ENCODE peak calls at places on chromosomes 11 and 22, in eight cellular contexts. One of them, this sample, is unnamed. For H3K4me1 and H3K9me3, the result is how much of the 10 kb centered on the place peaks cover.

GRCh38 chr22:20206709-20207215 is 55.9 kb upstream of the CCDC188 start:
- DNase-seq in PC-9: peak
- DNase-seq in IMR-90: peak
- DNase-seq in upper lobe of right lung: peak
- DNase-seq in cardiac muscle cell: no peak
- DNase-seq in left ventricle myocardium inferior: no peak
- DNase-seq in tibial nerve: no peak
- DNase-seq in HCT116: no peak
- DNase-seq in this sample: no peak

GRCh38 chr22:23834830-23835772 is 3.7 kb downstream of the DERL3 start:
- DNase-seq in PC-9: no peak
- DNase-seq in IMR-90: no peak
- DNase-seq in upper lobe of right lung: peak
- DNase-seq in cardiac muscle cell: no peak
- DNase-seq in left ventricle myocardium inferior: peak
- DNase-seq in tibial nerve: no peak
- DNase-seq in HCT116: no peak
- DNase-seq in this sample: no peak

GRCh38 chr11:1837171-1838076 is 1.4 kb upstream of the TNNI2 start:
- DNase-seq in PC-9: no peak
- DNase-seq in IMR-90: peak
- DNase-seq in upper lobe of right lung: peak
- DNase-seq in cardiac muscle cell: peak
- DNase-seq in left ventricle myocardium inferior: peak
- DNase-seq in tibial nerve: peak
- DNase-seq in HCT116: no peak
- DNase-seq in this sample: peak

GRCh38 chr11:128593281-128593680 is 5.9 kb upstream of the ETS1 start:
- DNase-seq in PC-9: no peak
- DNase-seq in IMR-90: peak
- DNase-seq in upper lobe of right lung: no peak
- DNase-seq in cardiac muscle cell: no peak
- DNase-seq in left ventricle myocardium inferior: no peak
- DNase-seq in tibial nerve: no peak
- DNase-seq in HCT116: no peak
- DNase-seq in this sample: peak

GRCh38 chr11:57424802-57425564 is 1.9 kb downstream of the SLC43A3 start:
- DNase-seq in PC-9: peak
- DNase-seq in IMR-90: peak
- DNase-seq in upper lobe of right lung: peak
- DNase-seq in cardiac muscle cell: no peak
- DNase-seq in left ventricle myocardium inferior: peak
- DNase-seq in tibial nerve: peak
- DNase-seq in HCT116: no peak
- DNase-seq in this sample: peak

GRCh38 chr11:134764966-134765365 is 352.9 kb upstream of the B3GAT1 start:
- DNase-seq in PC-9: no peak
- DNase-seq in IMR-90: no peak
- DNase-seq in upper lobe of right lung: no peak
- DNase-seq in cardiac muscle cell: no peak
- DNase-seq in left ventricle myocardium inferior: no peak
- DNase-seq in tibial nerve: no peak
- DNase-seq in HCT116: no peak
- DNase-seq in this sample: no peak

GRCh38 chr11:2318123-2318522 is 16.3 kb downstream of the TSPAN32 start:
- DNase-seq in PC-9: no peak
- DNase-seq in IMR-90: no peak
- DNase-seq in upper lobe of right lung: peak
- DNase-seq in cardiac muscle cell: no peak
- DNase-seq in left ventricle myocardium inferior: no peak
- DNase-seq in tibial nerve: no peak
- DNase-seq in HCT116: no peak
- DNase-seq in this sample: no peak

GRCh38 chr11:132540586-132540985 is 991.7 kb downstream of the OPCML start:
- DNase-seq in PC-9: no peak
- DNase-seq in IMR-90: no peak
- DNase-seq in upper lobe of right lung: no peak
- DNase-seq in cardiac muscle cell: no peak
- DNase-seq in left ventricle myocardium inferior: no peak
- DNase-seq in tibial nerve: no peak
- DNase-seq in HCT116: no peak
- DNase-seq in this sample: no peak

GRCh38 chr11:43649921-43650320 is 30.6 kb upstream of the HSD17B12 start:
- DNase-seq in PC-9: no peak
- DNase-seq in IMR-90: no peak
- DNase-seq in upper lobe of right lung: no peak
- DNase-seq in cardiac muscle cell: no peak
- DNase-seq in left ventricle myocardium inferior: no peak
- DNase-seq in tibial nerve: no peak
- DNase-seq in HCT116: no peak
- DNase-seq in this sample: no peak

GRCh38 chr11:62753736-62754603 is at the start of gene ZBTB3:
- DNase-seq in PC-9: peak
- DNase-seq in IMR-90: peak
- DNase-seq in upper lobe of right lung: peak
- DNase-seq in cardiac muscle cell: peak
- DNase-seq in left ventricle myocardium inferior: peak
- DNase-seq in tibial nerve: peak
- DNase-seq in HCT116: peak
- DNase-seq in this sample: peak

GRCh38 chr11:26677566-26677965 is 44.3 kb downstream of the SLC5A12 start:
- DNase-seq in PC-9: peak
- DNase-seq in IMR-90: no peak
- DNase-seq in upper lobe of right lung: no peak
- DNase-seq in cardiac muscle cell: no peak
- DNase-seq in left ventricle myocardium inferior: no peak
- DNase-seq in tibial nerve: no peak
- DNase-seq in HCT116: no peak
- DNase-seq in this sample: no peak

GRCh38 chr22:20299736-20300136 is 20.1 kb downstream of the DGCR6L start:
- DNase-seq in PC-9: no peak
- DNase-seq in IMR-90: peak
- DNase-seq in upper lobe of right lung: peak
- DNase-seq in cardiac muscle cell: peak
- DNase-seq in left ventricle myocardium inferior: peak
- DNase-seq in tibial nerve: no peak
- DNase-seq in HCT116: no peak
- DNase-seq in this sample: no peak

GRCh38 chr11:131025421-131026126 is 109.3 kb upstream of the SNX19 start:
- DNase-seq in PC-9: no peak
- DNase-seq in IMR-90: no peak
- DNase-seq in upper lobe of right lung: no peak
- DNase-seq in cardiac muscle cell: peak
- DNase-seq in left ventricle myocardium inferior: no peak
- DNase-seq in tibial nerve: no peak
- DNase-seq in HCT116: no peak
- DNase-seq in this sample: no peak

GRCh38 chr11:102292951-102293350 is 24.3 kb upstream of the BIRC3 start:
- DNase-seq in PC-9: no peak
- DNase-seq in IMR-90: no peak
- DNase-seq in upper lobe of right lung: no peak
- DNase-seq in cardiac muscle cell: no peak
- DNase-seq in left ventricle myocardium inferior: no peak
- DNase-seq in tibial nerve: no peak
- DNase-seq in HCT116: no peak
- DNase-seq in this sample: no peak
- H3K4me1 ChIP-seq in PC-9: under half
- H3K4me1 ChIP-seq in IMR-90: under half
- H3K4me1 ChIP-seq in upper lobe of right lung: under half
- H3K4me1 ChIP-seq in cardiac muscle cell: under half
- H3K4me1 ChIP-seq in left ventricle myocardium inferior: under half
- H3K4me1 ChIP-seq in tibial nerve: under half
- H3K4me1 ChIP-seq in HCT116: under half
- H3K4me1 ChIP-seq in this sample: under half

GRCh38 chr11:119373059-119373875 is 8.2 kb downstream of the USP2 start:
- DNase-seq in PC-9: no peak
- DNase-seq in IMR-90: no peak
- DNase-seq in upper lobe of right lung: peak
- DNase-seq in cardiac muscle cell: no peak
- DNase-seq in left ventricle myocardium inferior: no peak
- DNase-seq in tibial nerve: no peak
- DNase-seq in HCT116: no peak
- DNase-seq in this sample: no peak

GRCh38 chr11:119372260-119373058 is 9.0 kb downstream of the USP2 start:
- DNase-seq in PC-9: no peak
- DNase-seq in IMR-90: no peak
- DNase-seq in upper lobe of right lung: peak
- DNase-seq in cardiac muscle cell: no peak
- DNase-seq in left ventricle myocardium inferior: no peak
- DNase-seq in tibial nerve: no peak
- DNase-seq in HCT116: no peak
- DNase-seq in this sample: no peak

GRCh38 chr11:119370486-119371046 is 10.9 kb downstream of the USP2 start:
- DNase-seq in PC-9: no peak
- DNase-seq in IMR-90: no peak
- DNase-seq in upper lobe of right lung: peak
- DNase-seq in cardiac muscle cell: peak
- DNase-seq in left ventricle myocardium inferior: peak
- DNase-seq in tibial nerve: no peak
- DNase-seq in HCT116: no peak
- DNase-seq in this sample: no peak

GRCh38 chr11:119371067-119371601 is 10.4 kb downstream of the USP2 start:
- DNase-seq in PC-9: no peak
- DNase-seq in IMR-90: no peak
- DNase-seq in upper lobe of right lung: peak
- DNase-seq in cardiac muscle cell: no peak
- DNase-seq in left ventricle myocardium inferior: no peak
- DNase-seq in tibial nerve: no peak
- DNase-seq in HCT116: no peak
- DNase-seq in this sample: no peak

GRCh38 chr11:119371778-119372182 is 9.7 kb downstream of the USP2 start:
- DNase-seq in PC-9: peak
- DNase-seq in IMR-90: no peak
- DNase-seq in upper lobe of right lung: peak
- DNase-seq in cardiac muscle cell: no peak
- DNase-seq in left ventricle myocardium inferior: no peak
- DNase-seq in tibial nerve: no peak
- DNase-seq in HCT116: no peak
- DNase-seq in this sample: peak
- TF ChIP-seq CTCF in PC-9: peak
- TF ChIP-seq CTCF in IMR-90: peak
- TF ChIP-seq CTCF in upper lobe of right lung: no peak
- TF ChIP-seq CTCF in cardiac muscle cell: no peak
- TF ChIP-seq CTCF in left ventricle myocardium inferior: peak
- TF ChIP-seq CTCF in tibial nerve: no peak
- TF ChIP-seq CTCF in HCT116: peak
- TF ChIP-seq CTCF in this sample: peak

GRCh38 chr11:106468091-106468490 is 390.6 kb downstream of the AASDHPPT start:
- DNase-seq in PC-9: no peak
- DNase-seq in IMR-90: peak
- DNase-seq in upper lobe of right lung: no peak
- DNase-seq in cardiac muscle cell: no peak
- DNase-seq in left ventricle myocardium inferior: no peak
- DNase-seq in tibial nerve: no peak
- DNase-seq in HCT116: no peak
- DNase-seq in this sample: no peak

GRCh38 chr11:106467486-106467885 is 390.0 kb downstream of the AASDHPPT start:
- DNase-seq in PC-9: no peak
- DNase-seq in IMR-90: no peak
- DNase-seq in upper lobe of right lung: no peak
- DNase-seq in cardiac muscle cell: no peak
- DNase-seq in left ventricle myocardium inferior: no peak
- DNase-seq in tibial nerve: no peak
- DNase-seq in HCT116: no peak
- DNase-seq in this sample: no peak

GRCh38 chr11:106468531-106468930 is 391.1 kb downstream of the AASDHPPT start:
- DNase-seq in PC-9: no peak
- DNase-seq in IMR-90: no peak
- DNase-seq in upper lobe of right lung: no peak
- DNase-seq in cardiac muscle cell: no peak
- DNase-seq in left ventricle myocardium inferior: no peak
- DNase-seq in tibial nerve: no peak
- DNase-seq in HCT116: no peak
- DNase-seq in this sample: no peak

GRCh38 chr11:106464728-106465127 is 387.3 kb downstream of the AASDHPPT start:
- DNase-seq in PC-9: peak
- DNase-seq in IMR-90: no peak
- DNase-seq in upper lobe of right lung: no peak
- DNase-seq in cardiac muscle cell: no peak
- DNase-seq in left ventricle myocardium inferior: no peak
- DNase-seq in tibial nerve: no peak
- DNase-seq in HCT116: no peak
- DNase-seq in this sample: no peak

DNA sequence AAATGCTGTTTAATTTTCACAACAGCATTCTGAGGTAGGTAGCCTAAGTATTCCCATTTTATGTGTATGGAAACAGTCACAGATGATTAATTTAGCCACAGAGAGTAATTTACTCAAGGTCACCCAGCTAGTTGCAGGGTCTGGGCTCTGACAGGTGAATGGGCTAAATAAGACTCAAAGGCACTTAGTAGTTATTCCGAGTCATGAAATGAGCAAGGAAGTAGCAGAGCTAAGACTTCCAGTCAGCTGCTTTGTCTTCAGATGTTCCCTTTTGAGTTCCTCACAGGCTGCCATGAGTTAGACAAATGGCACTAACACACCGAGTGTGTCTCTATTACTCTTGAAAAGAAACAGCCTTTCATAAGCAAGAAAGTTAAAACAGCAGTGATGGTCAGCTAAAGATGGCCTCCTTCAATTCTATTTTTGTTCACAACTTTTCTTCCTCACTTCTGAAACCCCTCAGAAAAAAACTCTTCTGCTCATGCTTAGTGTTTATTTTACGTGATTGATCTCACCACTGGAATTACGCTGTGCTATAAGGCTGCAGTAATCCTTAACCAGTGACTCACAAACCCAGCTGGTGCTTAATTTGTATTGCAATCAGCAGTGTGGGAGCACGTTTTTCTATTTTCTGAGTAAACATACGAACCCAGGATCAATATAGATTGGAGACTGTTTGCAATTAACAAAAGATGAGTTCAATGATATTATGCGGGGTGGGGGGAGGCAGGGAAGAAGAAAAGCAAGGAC is 389.2 kb downstream of the AASDHPPT start:
- DNase-seq in PC-9: no peak
- DNase-seq in IMR-90: peak
- DNase-seq in upper lobe of right lung: no peak
- DNase-seq in cardiac muscle cell: no peak
- DNase-seq in left ventricle myocardium inferior: no peak
- DNase-seq in tibial nerve: no peak
- DNase-seq in HCT116: no peak
- DNase-seq in this sample: no peak
- H3K9me3 ChIP-seq in PC-9: under half
- H3K9me3 ChIP-seq in IMR-90: under half
- H3K9me3 ChIP-seq in upper lobe of right lung: under half
- H3K9me3 ChIP-seq in cardiac muscle cell: under half
- H3K9me3 ChIP-seq in left ventricle myocardium inferior: under half
- H3K9me3 ChIP-seq in tibial nerve: under half
- H3K9me3 ChIP-seq in HCT116: under half
- H3K9me3 ChIP-seq in this sample: under half

DNA sequence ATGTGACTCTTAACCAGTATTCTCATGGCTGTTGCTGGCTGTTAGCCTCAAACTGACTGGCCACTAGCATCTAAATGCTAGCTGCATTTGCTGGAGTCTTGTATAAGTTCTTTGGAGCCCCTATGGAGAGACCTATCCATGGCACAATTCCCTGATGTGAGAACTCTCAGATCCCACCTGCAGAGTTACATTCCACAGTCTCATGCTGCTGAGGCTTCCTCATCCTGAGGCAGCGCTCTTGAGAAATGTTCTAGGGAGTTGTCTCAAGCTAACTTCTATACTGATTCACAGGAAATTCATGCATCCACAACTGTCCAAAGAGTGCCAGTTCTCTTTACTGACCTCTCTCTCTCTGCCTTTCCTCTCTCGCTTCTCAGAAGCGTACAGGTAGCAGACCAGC is 218.0 kb upstream of the PITPNB start:
- DNase-seq in PC-9: no peak
- DNase-seq in IMR-90: no peak
- DNase-seq in upper lobe of right lung: no peak
- DNase-seq in cardiac muscle cell: no peak
- DNase-seq in left ventricle myocardium inferior: no peak
- DNase-seq in tibial nerve: no peak
- DNase-seq in HCT116: no peak
- DNase-seq in this sample: no peak
- H3K4me1 ChIP-seq in PC-9: under half
- H3K4me1 ChIP-seq in IMR-90: under half
- H3K4me1 ChIP-seq in upper lobe of right lung: under half
- H3K4me1 ChIP-seq in cardiac muscle cell: under half
- H3K4me1 ChIP-seq in left ventricle myocardium inferior: under half
- H3K4me1 ChIP-seq in tibial nerve: under half
- H3K4me1 ChIP-seq in HCT116: under half
- H3K4me1 ChIP-seq in this sample: under half

This sample was measured in BE2C.